ENCODE peak calls at places on chromosomes 13 and 19, in eight cellular contexts. F is lower lobe of right lung, W is AG10803, V is tibial artery, D is AG04450, T is mucosa of descending colon, Y is IMR-90, N is NT2/D1. A is an unnamed sample.

GRCh38 chr19:46159893-46160775 is 12.1 kb downstream of the IGFL2 start:
- DNase-seq in F (no peak), W (no peak), V (no peak), D (no peak), T (no peak), Y (no peak), N (no peak), A (no peak)

GRCh38 chr19:1106841-1107654 is 3.3 kb downstream of the GPX4 start:
- DNase-seq in F (no peak), W (peak; percentile 74), V (no peak), D (no peak), T (peak; percentile 38), Y (peak; percentile 49), N (no peak), A (no peak)

GRCh38 chr13:78650725-78651083 is 8.3 kb downstream of the OBI1 start:
- DNase-seq in F (no peak), W (no peak), V (no peak), D (no peak), T (no peak), Y (no peak), N (no peak), A (no peak)

GRCh38 chr13:44352671-44353070 is 21.0 kb upstream of the SERP2 start:
- DNase-seq in F (no peak), W (no peak), V (no peak), D (no peak), T (no peak), Y (no peak), N (no peak), A (no peak)

GRCh38 chr19:20503536-20503935 is 62.0 kb downstream of the ZNF737 start:
- DNase-seq in F (no peak), W (peak; percentile 4), V (no peak), D (no peak), T (no peak), Y (peak; percentile 35), N (no peak), A (no peak)

GRCh38 chr19:53903055-53903680 is 5.9 kb upstream of the CACNG7 start:
- DNase-seq in F (no peak), W (no peak), V (no peak), D (no peak), T (no peak), Y (peak; percentile 30), N (no peak), A (no peak)

GRCh38 chr19:7993560-7993959 is 11.9 kb downstream of the ELAVL1 start:
- DNase-seq in F (no peak), W (no peak), V (no peak), D (no peak), T (no peak), Y (no peak), N (no peak), A (no peak)

GRCh38 chr19:2787115-2787514 is 1.8 kb downstream of the THOP1 start:
- DNase-seq in F (no peak), W (no peak), V (no peak), D (no peak), T (no peak), Y (no peak), N (no peak), A (no peak)

GRCh38 chr19:46495789-46496099 is at the start of gene PNMA8B:
- DNase-seq in F (peak; percentile 56), W (peak; percentile 32), V (no peak), D (no peak), T (no peak), Y (peak; percentile 27), N (peak; percentile 74), A (no peak)

GRCh38 chr19:2010135-2010668 is 5.3 kb downstream of the BTBD2 start:
- DNase-seq in F (peak; percentile 49), W (no peak), V (no peak), D (no peak), T (no peak), Y (no peak), N (no peak), A (no peak)

GRCh38 chr13:44350775-44351504 is 22.7 kb upstream of the SERP2 start:
- DNase-seq in F (no peak), W (no peak), V (no peak), D (no peak), T (no peak), Y (no peak), N (no peak), A (no peak)

GRCh38 chr13:44719857-44720671 is 143.9 kb upstream of the TSC22D1 start:
- DNase-seq in F (no peak), W (peak; percentile 99), V (peak; percentile 35), D (peak; percentile 30), T (no peak), Y (peak; percentile 75), N (no peak), A (no peak)

GRCh38 chr19:45771331-45771933 is 2.4 kb upstream of the SIX5 start:
- DNase-seq in F (no peak), W (no peak), V (no peak), D (no peak), T (no peak), Y (no peak), N (no peak), A (no peak)

DNA sequence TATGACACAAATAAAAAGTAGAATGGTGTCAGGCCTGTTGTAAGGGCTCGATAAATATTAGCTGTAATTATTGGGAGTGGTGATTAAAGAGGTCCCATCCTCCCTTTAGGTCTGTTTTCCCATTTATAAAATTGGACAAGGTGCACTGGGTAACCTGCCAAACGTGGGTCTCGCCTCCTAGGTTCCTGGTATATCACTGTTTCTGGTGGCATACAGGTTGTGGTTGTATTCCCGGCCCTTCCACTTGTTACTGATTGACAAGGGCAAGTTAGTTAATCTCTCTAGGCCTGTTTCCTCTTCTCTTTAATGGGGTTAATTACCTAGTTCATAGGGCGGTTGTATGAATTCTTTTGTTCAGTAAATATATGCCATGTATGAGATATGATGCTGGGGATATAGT is 1.5 kb downstream of the PPP2R1A start:
- DNase-seq in F (no peak), W (no peak), V (no peak), D (no peak), T (peak; percentile 43), Y (no peak), N (no peak), A (no peak)
- H3K4me3 ChIP-seq in F (peak overlapping the region; percentile 87), W (peak overlapping the region; percentile 90), V (peak overlapping the region; percentile 87), D (peak overlapping the region; percentile 93), T (no peak overlapping the region), Y (peak overlapping the region; percentile 80), N (peak overlapping the region; percentile 73), A (peak overlapping the region; percentile 72)

GRCh38 chr19:11179716-11180297 is 17.5 kb downstream of the KANK2 start:
- DNase-seq in F (no peak), W (no peak), V (no peak), D (no peak), T (no peak), Y (no peak), N (no peak), A (no peak)
- H3K4me3 ChIP-seq in F (no peak overlapping the region), W (no peak overlapping the region), V (no peak overlapping the region), D (no peak overlapping the region), T (no peak overlapping the region), Y (no peak overlapping the region), N (no peak overlapping the region), A (no peak overlapping the region)

DNA sequence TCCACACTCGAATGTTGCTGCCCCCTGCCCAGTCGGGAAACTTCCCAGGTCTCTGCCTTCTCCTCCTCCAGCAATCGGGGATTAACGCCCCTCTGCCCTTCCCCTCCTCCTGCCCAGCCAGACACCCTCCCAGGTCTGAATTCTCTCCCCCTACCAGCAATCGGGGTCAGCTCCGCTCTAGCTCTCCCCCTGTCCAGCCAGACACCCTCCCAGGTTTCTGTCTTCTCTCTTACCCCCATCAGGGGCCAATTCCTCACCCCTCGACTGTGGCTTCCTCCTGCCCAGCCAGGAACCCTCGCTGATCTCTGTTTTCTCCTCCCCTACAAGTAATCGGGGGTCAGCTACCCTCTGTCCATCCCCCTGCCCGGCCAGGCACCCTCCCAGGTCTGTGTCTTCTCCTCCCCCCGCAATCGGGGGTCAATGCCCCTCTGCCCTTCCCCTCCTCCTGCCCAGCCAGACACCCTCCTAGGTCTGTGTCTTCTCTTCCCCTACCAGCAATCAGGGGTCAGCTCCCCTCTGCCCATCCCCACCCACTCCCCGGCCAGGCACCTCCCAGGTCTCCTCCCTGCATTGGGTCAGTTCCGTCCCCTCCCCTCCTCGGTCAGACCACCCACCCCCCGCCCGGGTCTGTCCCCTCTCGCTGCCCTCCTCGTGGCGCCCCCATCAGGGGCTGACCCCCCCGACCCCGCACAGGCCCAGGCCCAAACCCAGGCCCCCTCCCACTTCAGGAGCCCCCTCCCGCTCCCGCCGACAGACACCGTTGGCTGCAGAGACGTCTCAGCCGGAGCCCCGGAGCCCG is 668 bp downstream of the ZFR2 start:
- DNase-seq in F (no peak), W (no peak), V (no peak), D (no peak), T (no peak), Y (no peak), N (no peak), A (no peak)
- H3K4me3 ChIP-seq in F (no peak overlapping the region), W (no peak overlapping the region), V (no peak overlapping the region), D (no peak overlapping the region), T (no peak overlapping the region), Y (no peak overlapping the region), N (peak overlapping the region; percentile 46), A (no peak overlapping the region)

GRCh38 chr19:33519416-33519815 is 2.2 kb downstream of the PEPD start:
- DNase-seq in F (no peak), W (no peak), V (no peak), D (no peak), T (no peak), Y (no peak), N (no peak), A (no peak)

GRCh38 chr19:33522371-33522662 is 726 bp upstream of the PEPD start:
- DNase-seq in F (no peak), W (no peak), V (no peak), D (no peak), T (no peak), Y (no peak), N (no peak), A (no peak)

GRCh38 chr19:33520844-33521479 is 629 bp downstream of the PEPD start:
- DNase-seq in F (no peak), W (no peak), V (no peak), D (no peak), T (peak; percentile 35), Y (no peak), N (no peak), A (no peak)

GRCh38 chr19:33520048-33520643 is 1.4 kb downstream of the PEPD start:
- DNase-seq in F (no peak), W (no peak), V (no peak), D (no peak), T (no peak), Y (no peak), N (no peak), A (no peak)

DNA sequence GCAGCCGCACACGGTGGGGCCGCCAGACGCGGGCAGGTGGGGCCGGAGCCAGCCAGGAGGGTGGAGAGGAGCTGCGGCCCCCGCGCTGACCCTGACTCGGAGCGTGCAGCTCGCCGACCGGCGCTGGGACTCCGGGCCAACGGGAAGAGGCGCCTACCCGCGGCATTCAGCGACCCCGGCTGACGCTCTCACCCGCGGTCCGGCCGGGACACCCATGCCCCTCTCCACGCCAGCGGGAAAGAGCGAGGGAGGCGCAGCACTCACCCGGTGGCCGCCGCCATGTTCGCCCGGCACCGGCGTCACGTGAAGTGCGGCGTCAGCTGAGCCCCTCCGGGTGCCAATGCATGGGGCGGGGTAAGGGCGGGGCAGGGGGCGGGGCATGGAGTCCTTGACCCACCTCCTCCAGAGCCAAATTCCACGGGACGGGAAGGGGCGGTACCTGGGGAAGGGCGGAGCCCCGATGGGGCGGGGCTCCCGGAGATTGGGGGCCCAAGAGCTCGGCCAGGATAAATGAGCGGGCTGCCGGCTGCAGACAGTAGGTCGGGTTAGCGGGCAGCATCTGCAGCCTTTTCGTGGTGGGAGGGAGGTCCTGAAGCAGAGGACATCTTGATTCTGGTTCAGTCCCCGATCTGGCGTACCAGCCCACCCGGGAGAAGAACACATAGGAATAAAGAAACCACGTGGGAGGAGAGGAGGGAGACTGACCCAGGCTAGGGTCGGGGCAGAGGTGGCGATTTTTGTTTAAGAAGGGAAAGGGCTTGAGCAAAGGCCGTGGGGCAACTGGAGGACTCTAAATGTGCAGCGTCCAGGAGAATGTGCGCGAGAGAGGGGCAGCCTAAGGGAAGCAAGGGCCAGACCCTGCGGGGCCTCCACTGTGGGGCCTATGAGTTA is at the start of gene PEPD:
- DNase-seq in F (peak; percentile 91), W (peak; percentile 84), V (peak; percentile 86), D (peak; percentile 80), T (peak; percentile 91), Y (peak; percentile 82), N (peak; percentile 86), A (peak; percentile 95)
- H3K4me3 ChIP-seq in F (peak within 1 kb of the TSS; percentile 99), W (peak within 1 kb of the TSS; percentile 59), V (peak within 1 kb of the TSS; percentile 74), D (peak within 1 kb of the TSS; percentile 86), T (peak within 1 kb of the TSS; percentile 83), Y (peak within 1 kb of the TSS; percentile 92), N (peak within 1 kb of the TSS; percentile 86), A (peak within 1 kb of the TSS; percentile 90)

A was measured in vagina.